ENCODE peak calls at places on chromosome 12, in six cellular contexts. One of them, this sample, is unnamed.

GRCh38 chr12:125145196-125145595 is 80.0 kb downstream of the AACS start:
- DNase-seq in right atrium auricular region: no peak
- DNase-seq in OCI-LY7: no peak
- DNase-seq in CD8-positive, alpha-beta memory T cell: no peak
- DNase-seq in psoas muscle: no peak
- DNase-seq in Karpas-422: no peak
- DNase-seq in this sample: no peak

GRCh38 chr12:94481734-94482133 is 22.1 kb upstream of the CEP83 start:
- DNase-seq in psoas muscle: no peak
- DNase-seq in CD8-positive, alpha-beta memory T cell: no peak
- DNase-seq in OCI-LY7: no peak
- DNase-seq in Karpas-422: no peak
- DNase-seq in right atrium auricular region: no peak
- DNase-seq in this sample: no peak

GRCh38 chr12:1821805-1822204 is 1.4 kb downstream of the LRTM2 start:
- DNase-seq in OCI-LY7: no peak
- DNase-seq in CD8-positive, alpha-beta memory T cell: no peak
- DNase-seq in right atrium auricular region: no peak
- DNase-seq in psoas muscle: no peak
- DNase-seq in Karpas-422: no peak
- DNase-seq in this sample: no peak

GRCh38 chr12:51901121-51901812 is 6.0 kb upstream of the ACVRL1 start:
- DNase-seq in psoas muscle: no peak
- DNase-seq in right atrium auricular region: no peak
- DNase-seq in Karpas-422: no peak
- DNase-seq in OCI-LY7: no peak
- DNase-seq in CD8-positive, alpha-beta memory T cell: no peak
- DNase-seq in this sample: peak

GRCh38 chr12:31238764-31239387 is 87.1 kb downstream of the SINHCAF start:
- DNase-seq in Karpas-422: peak
- DNase-seq in psoas muscle: peak
- DNase-seq in right atrium auricular region: peak
- DNase-seq in CD8-positive, alpha-beta memory T cell: peak
- DNase-seq in OCI-LY7: peak
- DNase-seq in this sample: no peak

GRCh38 chr12:48695859-48696258 is 13.8 kb upstream of the KANSL2 start:
- DNase-seq in CD8-positive, alpha-beta memory T cell: no peak
- DNase-seq in psoas muscle: no peak
- DNase-seq in OCI-LY7: no peak
- DNase-seq in Karpas-422: no peak
- DNase-seq in right atrium auricular region: no peak
- DNase-seq in this sample: no peak

GRCh38 chr12:128810182-128811127 is 13.3 kb downstream of the SLC15A4 start:
- DNase-seq in psoas muscle: peak
- DNase-seq in OCI-LY7: peak
- DNase-seq in Karpas-422: no peak
- DNase-seq in CD8-positive, alpha-beta memory T cell: peak
- DNase-seq in right atrium auricular region: peak
- DNase-seq in this sample: no peak

GRCh38 chr12:127909031-127909430 is 357.9 kb upstream of the TMEM132C start:
- DNase-seq in right atrium auricular region: no peak
- DNase-seq in psoas muscle: no peak
- DNase-seq in Karpas-422: no peak
- DNase-seq in CD8-positive, alpha-beta memory T cell: no peak
- DNase-seq in OCI-LY7: no peak
- DNase-seq in this sample: no peak

GRCh38 chr12:94806617-94807016 is 156.3 kb upstream of the TMCC3 start:
- DNase-seq in OCI-LY7: no peak
- DNase-seq in psoas muscle: no peak
- DNase-seq in right atrium auricular region: no peak
- DNase-seq in CD8-positive, alpha-beta memory T cell: no peak
- DNase-seq in Karpas-422: no peak
- DNase-seq in this sample: no peak

GRCh38 chr12:67068773-67069450 is 200.2 kb upstream of the CAND1 start:
- DNase-seq in Karpas-422: no peak
- DNase-seq in OCI-LY7: peak
- DNase-seq in CD8-positive, alpha-beta memory T cell: no peak
- DNase-seq in psoas muscle: peak
- DNase-seq in right atrium auricular region: no peak
- DNase-seq in this sample: no peak

GRCh38 chr12:122961551-122962329 is 4.5 kb downstream of the ABCB9 start:
- DNase-seq in OCI-LY7: no peak
- DNase-seq in psoas muscle: no peak
- DNase-seq in CD8-positive, alpha-beta memory T cell: no peak
- DNase-seq in right atrium auricular region: no peak
- DNase-seq in Karpas-422: no peak
- DNase-seq in this sample: no peak

GRCh38 chr12:124831590-124831989 is 32.1 kb downstream of the SCARB1 start:
- DNase-seq in psoas muscle: no peak
- DNase-seq in Karpas-422: no peak
- DNase-seq in OCI-LY7: no peak
- DNase-seq in right atrium auricular region: no peak
- DNase-seq in CD8-positive, alpha-beta memory T cell: no peak
- DNase-seq in this sample: no peak

GRCh38 chr12:85301054-85301453 is 21.0 kb downstream of the ALX1 start:
- DNase-seq in OCI-LY7: no peak
- DNase-seq in psoas muscle: no peak
- DNase-seq in right atrium auricular region: no peak
- DNase-seq in CD8-positive, alpha-beta memory T cell: no peak
- DNase-seq in Karpas-422: no peak
- DNase-seq in this sample: no peak

GRCh38 chr12:109680521-109681030 is 33.0 kb upstream of the FAM222A start:
- DNase-seq in Karpas-422: no peak
- DNase-seq in right atrium auricular region: no peak
- DNase-seq in OCI-LY7: no peak
- DNase-seq in psoas muscle: no peak
- DNase-seq in CD8-positive, alpha-beta memory T cell: no peak
- DNase-seq in this sample: no peak

GRCh38 chr12:121953695-121954094 is 35.3 kb downstream of the CFAP251 start:
- DNase-seq in Karpas-422: no peak
- DNase-seq in psoas muscle: no peak
- DNase-seq in right atrium auricular region: no peak
- DNase-seq in OCI-LY7: no peak
- DNase-seq in CD8-positive, alpha-beta memory T cell: no peak
- DNase-seq in this sample: no peak

GRCh38 chr12:64618953-64619590 is 8.8 kb downstream of the RASSF3 start:
- DNase-seq in CD8-positive, alpha-beta memory T cell: no peak
- DNase-seq in OCI-LY7: peak
- DNase-seq in psoas muscle: no peak
- DNase-seq in Karpas-422: peak
- DNase-seq in right atrium auricular region: no peak
- DNase-seq in this sample: peak

GRCh38 chr12:52262286-52262685 is 12.2 kb upstream of the KRT86 start:
- DNase-seq in CD8-positive, alpha-beta memory T cell: no peak
- DNase-seq in Karpas-422: no peak
- DNase-seq in OCI-LY7: no peak
- DNase-seq in right atrium auricular region: no peak
- DNase-seq in psoas muscle: no peak
- DNase-seq in this sample: no peak

GRCh38 chr12:1580526-1580925 is 13.9 kb downstream of the FBXL14 start:
- DNase-seq in psoas muscle: no peak
- DNase-seq in Karpas-422: no peak
- DNase-seq in OCI-LY7: no peak
- DNase-seq in CD8-positive, alpha-beta memory T cell: no peak
- DNase-seq in right atrium auricular region: no peak
- DNase-seq in this sample: no peak

GRCh38 chr12:3034067-3034750 is 43.0 kb upstream of the TSPAN9 start:
- DNase-seq in right atrium auricular region: peak
- DNase-seq in Karpas-422: peak
- DNase-seq in CD8-positive, alpha-beta memory T cell: no peak
- DNase-seq in psoas muscle: peak
- DNase-seq in OCI-LY7: peak
- DNase-seq in this sample: no peak

GRCh38 chr12:121805800-121806555 is 2.2 kb downstream of the SETD1B start:
- DNase-seq in right atrium auricular region: no peak
- DNase-seq in OCI-LY7: no peak
- DNase-seq in CD8-positive, alpha-beta memory T cell: no peak
- DNase-seq in Karpas-422: peak
- DNase-seq in psoas muscle: no peak
- DNase-seq in this sample: no peak

GRCh38 chr12:49170924-49171323 is 18.0 kb downstream of the TUBA1A start:
- DNase-seq in CD8-positive, alpha-beta memory T cell: no peak
- DNase-seq in OCI-LY7: no peak
- DNase-seq in Karpas-422: no peak
- DNase-seq in psoas muscle: no peak
- DNase-seq in right atrium auricular region: no peak
- DNase-seq in this sample: no peak

GRCh38 chr12:67410667-67411067 is 141.5 kb downstream of the CAND1 start:
- DNase-seq in OCI-LY7: no peak
- DNase-seq in psoas muscle: no peak
- DNase-seq in right atrium auricular region: no peak
- DNase-seq in Karpas-422: no peak
- DNase-seq in CD8-positive, alpha-beta memory T cell: no peak
- DNase-seq in this sample: no peak

DNA sequence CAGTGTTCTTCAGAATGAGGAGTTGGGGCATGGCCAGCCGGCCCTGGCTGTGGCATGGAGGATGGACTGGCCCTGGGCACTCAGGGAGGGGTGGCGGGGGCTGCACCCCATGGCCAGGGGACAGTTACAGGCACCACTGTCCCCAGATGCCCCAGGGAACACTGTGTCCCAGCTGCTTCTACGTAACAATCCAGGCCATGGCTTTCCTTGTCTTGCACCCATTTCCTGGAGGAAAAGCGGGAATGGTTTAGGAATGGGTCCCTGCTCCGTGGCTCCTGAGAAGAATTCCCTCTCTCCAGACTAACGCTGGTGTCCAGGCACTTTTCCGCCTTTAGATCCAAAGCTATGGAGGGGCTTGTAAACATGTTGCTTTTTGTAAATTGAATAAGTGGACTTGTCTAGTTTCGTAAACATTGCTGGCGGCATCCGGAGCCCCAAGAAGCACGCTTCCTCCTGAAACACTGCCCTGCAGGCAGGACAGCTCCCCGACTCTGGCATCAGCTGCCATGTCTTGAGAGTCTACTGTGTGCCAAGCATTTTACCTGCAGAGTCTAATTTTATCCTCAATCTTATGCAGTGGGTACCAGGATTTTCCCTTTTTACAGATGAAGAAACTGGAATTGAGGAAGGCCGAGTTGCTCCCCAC is 238.3 kb downstream of the SLC41A2 start:
- DNase-seq in psoas muscle: no peak
- DNase-seq in OCI-LY7: no peak
- DNase-seq in CD8-positive, alpha-beta memory T cell: no peak
- DNase-seq in right atrium auricular region: no peak
- DNase-seq in Karpas-422: no peak
- DNase-seq in this sample: no peak
- H3K4me3 ChIP-seq in psoas muscle: peak
- H3K4me3 ChIP-seq in OCI-LY7: no peak
- H3K4me3 ChIP-seq in CD8-positive, alpha-beta memory T cell: peak
- H3K4me3 ChIP-seq in right atrium auricular region: peak
- H3K4me3 ChIP-seq in Karpas-422: no peak
- H3K4me3 ChIP-seq in this sample: peak

GRCh38 chr12:133026996-133027395 is 10.3 kb upstream of the ZNF84 start:
- DNase-seq in OCI-LY7: no peak
- DNase-seq in right atrium auricular region: no peak
- DNase-seq in psoas muscle: no peak
- DNase-seq in CD8-positive, alpha-beta memory T cell: no peak
- DNase-seq in Karpas-422: no peak
- DNase-seq in this sample: no peak
- H3K27ac ChIP-seq in OCI-LY7: no peak
- H3K27ac ChIP-seq in right atrium auricular region: no peak
- H3K27ac ChIP-seq in psoas muscle: no peak
- H3K27ac ChIP-seq in CD8-positive, alpha-beta memory T cell: no peak
- H3K27ac ChIP-seq in Karpas-422: no peak
- H3K27ac ChIP-seq in this sample: no peak

GRCh38 chr12:81354327-81354932 is 276.6 kb downstream of the ACSS3 start:
- DNase-seq in right atrium auricular region: no peak
- DNase-seq in Karpas-422: no peak
- DNase-seq in psoas muscle: no peak
- DNase-seq in OCI-LY7: no peak
- DNase-seq in CD8-positive, alpha-beta memory T cell: no peak
- DNase-seq in this sample: no peak
- H3K4me3 ChIP-seq in right atrium auricular region: no peak
- H3K4me3 ChIP-seq in Karpas-422: peak
- H3K4me3 ChIP-seq in psoas muscle: no peak
- H3K4me3 ChIP-seq in OCI-LY7: peak
- H3K4me3 ChIP-seq in CD8-positive, alpha-beta memory T cell: no peak
- H3K4me3 ChIP-seq in this sample: no peak

GRCh38 chr12:130792926-130793849 is 45.9 kb downstream of the STX2 start:
- DNase-seq in right atrium auricular region: no peak
- DNase-seq in CD8-positive, alpha-beta memory T cell: no peak
- DNase-seq in Karpas-422: no peak
- DNase-seq in psoas muscle: no peak
- DNase-seq in OCI-LY7: no peak
- DNase-seq in this sample: no peak
- H3K27ac ChIP-seq in right atrium auricular region: no peak
- H3K27ac ChIP-seq in CD8-positive, alpha-beta memory T cell: no peak
- H3K27ac ChIP-seq in Karpas-422: no peak
- H3K27ac ChIP-seq in psoas muscle: no peak
- H3K27ac ChIP-seq in OCI-LY7: no peak
- H3K27ac ChIP-seq in this sample: no peak

This sample was measured in coronary artery.